ENCODE peak calls at places on chromosome 4, in seven cellular contexts. B is body of pancreas, H is GM06990, S is left ventricle myocardium inferior, G is suprapubic skin, Z is PC-9, P is Peyer's patch. V is an unnamed sample.

GRCh38 chr4:10296730-10297129 is 160.5 kb downstream of the ZNF518B start:
- DNase-seq in B (no peak), H (no peak), S (no peak), G (no peak), Z (no peak), P (no peak), V (no peak)

GRCh38 chr4:145048817-145049216 is 49.2 kb downstream of the ANAPC10 start:
- DNase-seq in B (no peak), H (no peak), S (no peak), G (no peak), Z (no peak), P (no peak), V (no peak)

GRCh38 chr4:13856387-13856786 is 228.9 kb upstream of the BOD1L1 start:
- DNase-seq in B (no peak), H (no peak), S (no peak), G (no peak), Z (no peak), P (peak; percentile 53), V (no peak)

GRCh38 chr4:118351851-118352827 is 664 bp downstream of the PRSS12 start:
- DNase-seq in B (peak; percentile 76), H (peak; percentile 14), S (no peak), G (peak; percentile 80), Z (no peak), P (peak; percentile 57), V (peak; percentile 81)

GRCh38 chr4:187491959-187492358 is 503.6 kb upstream of the ZFP42 start:
- DNase-seq in B (no peak), H (no peak), S (no peak), G (no peak), Z (no peak), P (no peak), V (no peak)

GRCh38 chr4:119478446-119479179 is 150.0 kb downstream of the PDE5A start:
- DNase-seq in B (no peak), H (no peak), S (no peak), G (no peak), Z (no peak), P (no peak), V (no peak)

GRCh38 chr4:17995165-17995564 is 26.4 kb downstream of the LCORL start:
- DNase-seq in B (no peak), H (no peak), S (no peak), G (no peak), Z (no peak), P (no peak), V (no peak)

GRCh38 chr4:140252742-140253555 is 99.0 kb upstream of the MAML3 start:
- DNase-seq in B (peak; percentile 77), H (peak; percentile 22), S (peak; percentile 77), G (peak; percentile 84), Z (peak; percentile 40), P (peak; percentile 80), V (peak; percentile 82)

GRCh38 chr4:174218127-174218790 is 65.2 kb downstream of the FBXO8 start:
- DNase-seq in B (no peak), H (no peak), S (no peak), G (no peak), Z (no peak), P (no peak), V (no peak)

GRCh38 chr4:2837904-2838496 is 5.6 kb upstream of the ADD1 start:
- DNase-seq in B (no peak), H (no peak), S (no peak), G (no peak), Z (no peak), P (peak; percentile 85), V (peak; percentile 57)

GRCh38 chr4:83629945-83630684 is 94.2 kb downstream of the GPAT3 start:
- DNase-seq in B (peak; percentile 57), H (no peak), S (peak; percentile 36), G (no peak), Z (no peak), P (peak; percentile 86), V (peak; percentile 65)

GRCh38 chr4:137853424-137853823 is 321.1 kb upstream of the PCDH18 start:
- DNase-seq in B (no peak), H (no peak), S (no peak), G (no peak), Z (no peak), P (no peak), V (no peak)

GRCh38 chr4:155666701-155667537 is at the start of gene GUCY1A1:
- DNase-seq in B (peak; percentile 67), H (peak; percentile 77), S (peak; percentile 28), G (peak; percentile 82), Z (peak; percentile 43), P (peak; percentile 52), V (peak; percentile 51)

GRCh38 chr4:15198070-15198727 is 195.9 kb downstream of the CPEB2 start:
- DNase-seq in B (no peak), H (no peak), S (peak; percentile 18), G (no peak), Z (no peak), P (no peak), V (no peak)

GRCh38 chr4:15202481-15202880 is 200.2 kb downstream of the CPEB2 start:
- DNase-seq in B (no peak), H (no peak), S (no peak), G (no peak), Z (no peak), P (no peak), V (no peak)

GRCh38 chr4:15194520-15194919 is 192.2 kb downstream of the CPEB2 start:
- DNase-seq in B (no peak), H (no peak), S (no peak), G (no peak), Z (no peak), P (no peak), V (no peak)

GRCh38 chr4:15201782-15202181 is 199.5 kb downstream of the CPEB2 start:
- DNase-seq in B (no peak), H (no peak), S (no peak), G (no peak), Z (no peak), P (no peak), V (no peak)

DNA sequence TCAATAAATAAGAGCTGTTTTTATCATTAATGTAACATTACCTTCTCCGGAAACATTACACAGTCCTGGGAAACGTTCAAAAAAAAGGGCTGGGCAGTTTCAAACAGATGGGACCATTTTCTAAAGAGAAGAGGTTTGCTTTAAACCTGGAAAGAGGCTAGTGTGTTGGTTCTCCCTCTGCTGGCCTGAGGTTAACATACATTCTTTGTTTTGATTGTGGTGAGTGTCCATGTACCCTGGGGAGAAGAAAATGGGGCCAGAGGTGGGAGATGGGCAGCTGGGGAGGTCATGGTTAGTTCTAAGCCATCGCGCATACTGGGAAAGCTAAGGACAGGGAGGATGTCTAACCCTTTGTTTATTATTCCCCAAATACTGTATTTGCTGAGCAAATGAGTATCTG is 194.7 kb downstream of the CPEB2 start:
- DNase-seq in B (no peak), H (no peak), S (no peak), G (no peak), Z (no peak), P (no peak), V (peak; percentile 5)
- TF ChIP-seq CTCF in B (no peak), H (no peak), S (peak; percentile 56), G (no peak), Z (peak; percentile 45), P (no peak), V (no peak)

DNA sequence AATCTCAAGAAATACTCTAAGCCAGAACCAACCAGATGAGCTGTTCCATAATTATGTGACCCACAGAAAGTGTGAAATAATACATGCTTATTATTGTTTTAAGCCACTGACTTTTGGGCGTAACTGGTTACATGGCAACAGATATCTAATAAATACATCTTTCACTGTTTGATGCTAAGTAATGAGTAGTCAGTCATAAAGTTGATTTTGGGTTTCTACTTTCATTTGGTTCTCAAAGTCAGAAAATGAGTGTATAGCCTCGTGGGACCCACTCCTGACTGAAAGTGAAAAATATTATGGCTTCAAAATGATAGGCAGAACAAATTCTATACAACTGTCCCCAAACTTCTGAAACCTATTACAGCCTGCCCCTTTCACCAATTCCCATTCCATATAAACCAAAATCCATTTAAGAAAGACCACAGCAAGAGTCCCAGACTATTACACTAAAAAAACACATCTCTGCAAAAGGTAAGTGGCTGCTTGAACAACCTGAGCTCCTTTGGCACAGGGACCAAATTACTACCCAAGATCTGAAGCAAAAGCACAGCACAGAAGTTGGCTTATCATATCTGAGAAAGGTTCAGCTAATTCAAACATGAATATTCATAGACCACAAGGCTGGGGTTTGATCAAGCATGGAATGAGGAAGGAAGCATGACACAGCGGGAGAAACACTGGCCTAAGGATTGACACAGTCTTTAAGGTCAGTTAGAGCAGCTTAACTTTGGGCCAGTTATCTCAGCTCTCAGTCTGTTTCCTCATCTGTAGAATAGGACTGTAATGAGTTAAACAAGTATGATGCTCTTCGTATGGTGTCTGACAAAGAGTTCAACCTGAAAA is 88.2 kb upstream of the CBR4 start:
- DNase-seq in B (no peak), H (peak; percentile 61), S (no peak), G (no peak), Z (no peak), P (no peak), V (no peak)
- H3K36me3 ChIP-seq in B (peaks cover 2% of the 10 kb centered on the region), H (peaks cover 3% of the 10 kb centered on the region), S (peaks cover 40% of the 10 kb centered on the region), G (peaks cover 21% of the 10 kb centered on the region), Z (peaks cover 14% of the 10 kb centered on the region), P (no peaks in the 10 kb centered on the region), V (no peaks in the 10 kb centered on the region)

DNA sequence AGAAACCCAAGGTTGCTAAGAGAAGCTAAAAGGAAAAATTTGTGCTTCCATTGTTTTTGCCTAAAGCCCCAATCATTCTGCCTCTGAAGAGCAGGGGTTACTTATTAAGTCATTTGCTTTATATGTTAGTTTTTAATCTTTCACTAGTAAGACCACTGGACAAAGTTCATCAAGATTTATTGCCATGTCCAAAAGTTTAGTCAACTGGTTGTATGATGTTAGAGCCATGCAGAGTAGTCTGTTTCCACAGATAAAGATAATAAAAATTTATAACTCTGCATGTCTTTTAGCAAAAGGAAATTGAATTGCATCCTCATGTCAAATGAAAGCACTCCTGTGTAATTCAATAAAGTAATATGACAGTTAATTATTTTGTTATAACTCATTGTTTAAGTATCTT is 75.8 kb upstream of the PRKG2 start:
- DNase-seq in B (no peak), H (no peak), S (no peak), G (no peak), Z (no peak), P (no peak), V (no peak)
- TF ChIP-seq CTCF in B (no peak), H (no peak), S (no peak), G (no peak), Z (no peak), P (no peak), V (no peak)

GRCh38 chr4:88771883-88772450 is 74.3 kb upstream of the NAP1L5 start:
- DNase-seq in B (no peak), H (no peak), S (no peak), G (no peak), Z (no peak), P (no peak), V (no peak)

GRCh38 chr4:88780389-88780788 is 82.8 kb upstream of the NAP1L5 start:
- DNase-seq in B (no peak), H (no peak), S (no peak), G (no peak), Z (no peak), P (no peak), V (no peak)

GRCh38 chr4:88775026-88775425 is 77.4 kb upstream of the NAP1L5 start:
- DNase-seq in B (no peak), H (no peak), S (no peak), G (no peak), Z (no peak), P (no peak), V (no peak)

GRCh38 chr4:88779431-88779830 is 81.8 kb upstream of the NAP1L5 start:
- DNase-seq in B (no peak), H (no peak), S (no peak), G (no peak), Z (no peak), P (no peak), V (no peak)

GRCh38 chr4:88775529-88775928 is 77.9 kb upstream of the NAP1L5 start:
- DNase-seq in B (no peak), H (no peak), S (no peak), G (no peak), Z (no peak), P (no peak), V (no peak)
- H3K36me3 ChIP-seq in B (no peaks in the 10 kb centered on the region), H (no peaks in the 10 kb centered on the region), S (peaks cover 58% of the 10 kb centered on the region), G (peaks cover 26% of the 10 kb centered on the region), Z (no peaks in the 10 kb centered on the region), P (no peaks in the 10 kb centered on the region), V (no peaks in the 10 kb centered on the region)

V was measured in mucosa of descending colon.